ENCODE peak calls at places on chromosomes 7 and 10, in nine cellular contexts. One of them, this sample, is unnamed.

GRCh38 chr7:159096736-159097581 is 47.7 kb downstream of the VIPR2 start:
- DNase-seq in spleen: peak
- DNase-seq in SK-N-SH: no peak
- DNase-seq in breast epithelium: peak
- DNase-seq in transverse colon: peak
- DNase-seq in suprapubic skin: peak
- DNase-seq in stomach: peak
- DNase-seq in GM23338: no peak
- DNase-seq in HCT116: no peak
- DNase-seq in this sample: no peak

GRCh38 chr7:142885311-142886230 is at the start of gene TRPV6:
- DNase-seq in stomach: peak
- DNase-seq in suprapubic skin: peak
- DNase-seq in breast epithelium: peak
- DNase-seq in GM23338: peak
- DNase-seq in SK-N-SH: no peak
- DNase-seq in transverse colon: peak
- DNase-seq in HCT116: peak
- DNase-seq in spleen: peak
- DNase-seq in this sample: peak

GRCh38 chr10:78706256-78706655 is 362.5 kb upstream of the ZMIZ1 start:
- DNase-seq in spleen: no peak
- DNase-seq in SK-N-SH: no peak
- DNase-seq in stomach: no peak
- DNase-seq in HCT116: no peak
- DNase-seq in transverse colon: no peak
- DNase-seq in suprapubic skin: no peak
- DNase-seq in GM23338: no peak
- DNase-seq in breast epithelium: no peak
- DNase-seq in this sample: no peak

GRCh38 chr7:22137026-22137425 is 191.3 kb upstream of the CDCA7L start:
- DNase-seq in suprapubic skin: no peak
- DNase-seq in spleen: no peak
- DNase-seq in stomach: no peak
- DNase-seq in breast epithelium: no peak
- DNase-seq in transverse colon: no peak
- DNase-seq in SK-N-SH: no peak
- DNase-seq in GM23338: no peak
- DNase-seq in HCT116: no peak
- DNase-seq in this sample: no peak

GRCh38 chr7:41886906-41887311 is 184.0 kb upstream of the INHBA start:
- DNase-seq in stomach: peak
- DNase-seq in GM23338: peak
- DNase-seq in SK-N-SH: no peak
- DNase-seq in spleen: no peak
- DNase-seq in breast epithelium: no peak
- DNase-seq in suprapubic skin: peak
- DNase-seq in HCT116: no peak
- DNase-seq in transverse colon: peak
- DNase-seq in this sample: no peak

GRCh38 chr7:134785842-134786241 is 6.4 kb downstream of the CALD1 start:
- DNase-seq in breast epithelium: no peak
- DNase-seq in transverse colon: no peak
- DNase-seq in spleen: no peak
- DNase-seq in HCT116: no peak
- DNase-seq in GM23338: no peak
- DNase-seq in suprapubic skin: no peak
- DNase-seq in SK-N-SH: no peak
- DNase-seq in stomach: no peak
- DNase-seq in this sample: no peak

GRCh38 chr10:131865223-131865917 is 35.4 kb upstream of the PPP2R2D start:
- DNase-seq in stomach: no peak
- DNase-seq in suprapubic skin: no peak
- DNase-seq in breast epithelium: no peak
- DNase-seq in spleen: peak
- DNase-seq in GM23338: no peak
- DNase-seq in transverse colon: no peak
- DNase-seq in HCT116: no peak
- DNase-seq in SK-N-SH: no peak
- DNase-seq in this sample: no peak

GRCh38 chr7:4749363-4749762 is 26.1 kb upstream of the AP5Z1 start:
- DNase-seq in suprapubic skin: no peak
- DNase-seq in SK-N-SH: no peak
- DNase-seq in transverse colon: no peak
- DNase-seq in GM23338: no peak
- DNase-seq in spleen: no peak
- DNase-seq in breast epithelium: no peak
- DNase-seq in stomach: no peak
- DNase-seq in HCT116: no peak
- DNase-seq in this sample: no peak

GRCh38 chr10:94617389-94617944 is 66.1 kb upstream of the CYP2C18 start:
- DNase-seq in SK-N-SH: no peak
- DNase-seq in GM23338: no peak
- DNase-seq in stomach: no peak
- DNase-seq in suprapubic skin: no peak
- DNase-seq in breast epithelium: no peak
- DNase-seq in spleen: no peak
- DNase-seq in transverse colon: no peak
- DNase-seq in HCT116: no peak
- DNase-seq in this sample: no peak

DNA sequence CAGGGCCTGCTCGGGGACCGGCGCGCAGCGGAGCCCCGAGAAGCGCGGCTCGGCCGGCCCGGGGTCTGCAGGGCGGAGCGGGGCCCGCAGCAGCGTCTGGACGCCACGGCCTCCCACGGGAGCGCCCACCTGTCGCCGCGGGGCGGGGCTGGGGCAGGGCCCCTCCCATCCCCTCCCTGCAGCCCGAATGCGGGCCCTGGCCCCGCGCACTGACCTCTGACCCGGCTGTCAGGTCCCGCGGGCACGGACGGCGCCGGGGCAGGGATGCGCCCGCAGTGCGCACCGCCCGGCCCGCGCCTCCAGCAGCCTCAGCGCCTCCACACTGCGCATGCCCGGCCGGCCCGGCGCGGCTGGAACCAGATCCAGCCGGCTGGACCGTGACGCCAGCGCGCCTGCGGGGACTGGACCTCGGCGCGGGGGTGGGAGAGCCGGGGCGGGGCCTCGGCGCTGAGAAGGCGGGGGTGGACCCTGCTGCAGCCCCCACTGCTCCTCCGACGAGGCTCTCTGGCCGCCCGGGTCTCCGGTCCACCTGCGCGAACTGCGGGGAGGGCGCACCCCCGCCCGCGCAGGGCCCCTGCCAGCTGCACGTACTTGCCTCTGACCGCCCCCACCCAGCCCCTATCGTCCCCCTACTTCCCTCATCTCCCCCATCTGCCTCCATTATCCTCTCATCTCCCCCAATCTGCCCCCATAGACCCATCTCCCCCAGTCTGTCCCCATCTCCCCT is 16.1 kb upstream of the GPR146 start:
- DNase-seq in GM23338: peak
- DNase-seq in spleen: peak
- DNase-seq in suprapubic skin: peak
- DNase-seq in transverse colon: peak
- DNase-seq in HCT116: peak
- DNase-seq in breast epithelium: peak
- DNase-seq in SK-N-SH: peak
- DNase-seq in stomach: peak
- DNase-seq in this sample: peak
- H3K4me3 ChIP-seq in GM23338: peak
- H3K4me3 ChIP-seq in spleen: peak
- H3K4me3 ChIP-seq in suprapubic skin: peak
- H3K4me3 ChIP-seq in transverse colon: peak
- H3K4me3 ChIP-seq in HCT116: peak
- H3K4me3 ChIP-seq in breast epithelium: peak
- H3K4me3 ChIP-seq in SK-N-SH: peak
- H3K4me3 ChIP-seq in stomach: peak
- H3K4me3 ChIP-seq in this sample: peak

GRCh38 chr7:149624419-149625338 is 127.1 kb upstream of the ZNF746 start:
- DNase-seq in SK-N-SH: peak
- DNase-seq in GM23338: peak
- DNase-seq in stomach: peak
- DNase-seq in transverse colon: peak
- DNase-seq in HCT116: peak
- DNase-seq in breast epithelium: peak
- DNase-seq in spleen: peak
- DNase-seq in suprapubic skin: peak
- DNase-seq in this sample: peak

GRCh38 chr7:149621776-149622175 is 124.2 kb upstream of the ZNF746 start:
- DNase-seq in transverse colon: no peak
- DNase-seq in SK-N-SH: no peak
- DNase-seq in breast epithelium: no peak
- DNase-seq in stomach: no peak
- DNase-seq in GM23338: no peak
- DNase-seq in suprapubic skin: no peak
- DNase-seq in spleen: peak
- DNase-seq in HCT116: no peak
- DNase-seq in this sample: no peak

GRCh38 chr7:149622444-149623210 is 125.0 kb upstream of the ZNF746 start:
- DNase-seq in transverse colon: no peak
- DNase-seq in GM23338: no peak
- DNase-seq in stomach: no peak
- DNase-seq in suprapubic skin: no peak
- DNase-seq in SK-N-SH: no peak
- DNase-seq in HCT116: no peak
- DNase-seq in breast epithelium: no peak
- DNase-seq in spleen: peak
- DNase-seq in this sample: no peak

GRCh38 chr7:149624006-149624405 is 126.4 kb upstream of the ZNF746 start:
- DNase-seq in HCT116: no peak
- DNase-seq in GM23338: peak
- DNase-seq in spleen: no peak
- DNase-seq in breast epithelium: no peak
- DNase-seq in stomach: peak
- DNase-seq in suprapubic skin: no peak
- DNase-seq in transverse colon: peak
- DNase-seq in SK-N-SH: peak
- DNase-seq in this sample: no peak

GRCh38 chr7:149620961-149621360 is 123.4 kb upstream of the ZNF746 start:
- DNase-seq in suprapubic skin: no peak
- DNase-seq in GM23338: no peak
- DNase-seq in stomach: no peak
- DNase-seq in spleen: peak
- DNase-seq in breast epithelium: no peak
- DNase-seq in HCT116: no peak
- DNase-seq in SK-N-SH: no peak
- DNase-seq in transverse colon: peak
- DNase-seq in this sample: no peak
- H3K27ac ChIP-seq in suprapubic skin: no peak
- H3K27ac ChIP-seq in GM23338: no peak
- H3K27ac ChIP-seq in stomach: no peak
- H3K27ac ChIP-seq in spleen: no peak
- H3K27ac ChIP-seq in breast epithelium: no peak
- H3K27ac ChIP-seq in HCT116: no peak
- H3K27ac ChIP-seq in SK-N-SH: no peak
- H3K27ac ChIP-seq in transverse colon: no peak
- H3K27ac ChIP-seq in this sample: no peak

GRCh38 chr7:98880485-98880884 is 2.2 kb downstream of the TRRAP start:
- DNase-seq in spleen: no peak
- DNase-seq in HCT116: no peak
- DNase-seq in SK-N-SH: no peak
- DNase-seq in GM23338: no peak
- DNase-seq in transverse colon: no peak
- DNase-seq in suprapubic skin: peak
- DNase-seq in stomach: no peak
- DNase-seq in breast epithelium: no peak
- DNase-seq in this sample: no peak

GRCh38 chr7:98878365-98879197 is at the start of gene TRRAP:
- DNase-seq in HCT116: no peak
- DNase-seq in breast epithelium: peak
- DNase-seq in transverse colon: peak
- DNase-seq in stomach: peak
- DNase-seq in SK-N-SH: peak
- DNase-seq in spleen: peak
- DNase-seq in suprapubic skin: peak
- DNase-seq in GM23338: peak
- DNase-seq in this sample: peak

GRCh38 chr7:98877692-98878364 is 504 bp upstream of the TRRAP start:
- DNase-seq in breast epithelium: no peak
- DNase-seq in suprapubic skin: peak
- DNase-seq in stomach: peak
- DNase-seq in GM23338: peak
- DNase-seq in HCT116: no peak
- DNase-seq in transverse colon: no peak
- DNase-seq in SK-N-SH: peak
- DNase-seq in spleen: no peak
- DNase-seq in this sample: no peak

GRCh38 chr7:98879989-98880337 is 1.6 kb downstream of the TRRAP start:
- DNase-seq in HCT116: no peak
- DNase-seq in SK-N-SH: no peak
- DNase-seq in breast epithelium: no peak
- DNase-seq in stomach: no peak
- DNase-seq in GM23338: no peak
- DNase-seq in spleen: no peak
- DNase-seq in transverse colon: no peak
- DNase-seq in suprapubic skin: peak
- DNase-seq in this sample: no peak

GRCh38 chr7:98879198-98879988 is 1.1 kb downstream of the TRRAP start:
- DNase-seq in stomach: no peak
- DNase-seq in suprapubic skin: peak
- DNase-seq in GM23338: peak
- DNase-seq in HCT116: peak
- DNase-seq in transverse colon: peak
- DNase-seq in spleen: peak
- DNase-seq in breast epithelium: no peak
- DNase-seq in SK-N-SH: peak
- DNase-seq in this sample: peak
- TF ChIP-seq POLR2AphosphoS5 in stomach: no peak
- TF ChIP-seq POLR2AphosphoS5 in suprapubic skin: no peak
- TF ChIP-seq POLR2AphosphoS5 in GM23338: no peak
- TF ChIP-seq POLR2AphosphoS5 in HCT116: no peak
- TF ChIP-seq POLR2AphosphoS5 in transverse colon: no peak
- TF ChIP-seq POLR2AphosphoS5 in spleen: no peak
- TF ChIP-seq POLR2AphosphoS5 in breast epithelium: no peak
- TF ChIP-seq POLR2AphosphoS5 in SK-N-SH: no peak
- TF ChIP-seq POLR2AphosphoS5 in this sample: peak

DNA sequence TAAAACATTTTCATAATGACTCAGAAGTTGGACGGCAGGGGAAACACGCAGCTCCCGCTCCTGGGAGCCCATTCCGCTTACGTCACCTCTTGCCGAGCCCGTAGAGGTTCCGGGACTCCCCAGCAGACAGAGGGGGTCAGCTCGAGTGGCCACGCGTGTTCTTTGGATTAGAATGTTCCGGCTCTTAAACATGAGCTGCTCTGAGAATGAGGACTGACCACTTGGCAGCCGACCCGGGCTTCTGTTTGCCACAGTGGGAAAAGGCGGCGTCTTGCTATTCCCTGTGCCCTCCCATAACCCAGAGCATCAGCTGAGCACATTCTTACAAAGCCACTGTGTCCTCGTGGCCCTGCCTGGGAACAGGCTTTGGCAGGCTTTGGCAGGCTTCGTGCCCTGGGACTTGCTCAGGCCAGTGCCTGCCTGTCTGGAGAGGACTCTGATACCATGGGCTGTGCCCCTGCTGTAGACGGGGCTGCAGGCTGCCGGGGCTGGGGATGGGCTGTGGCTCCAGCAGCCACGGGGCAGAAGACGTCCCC is 40.1 kb downstream of the PFKP start:
- DNase-seq in suprapubic skin: no peak
- DNase-seq in spleen: no peak
- DNase-seq in transverse colon: peak
- DNase-seq in SK-N-SH: no peak
- DNase-seq in breast epithelium: peak
- DNase-seq in GM23338: no peak
- DNase-seq in HCT116: no peak
- DNase-seq in stomach: no peak
- DNase-seq in this sample: peak
- H3K4me3 ChIP-seq in suprapubic skin: peak
- H3K4me3 ChIP-seq in spleen: no peak
- H3K4me3 ChIP-seq in transverse colon: no peak
- H3K4me3 ChIP-seq in SK-N-SH: no peak
- H3K4me3 ChIP-seq in breast epithelium: peak
- H3K4me3 ChIP-seq in GM23338: no peak
- H3K4me3 ChIP-seq in HCT116: no peak
- H3K4me3 ChIP-seq in stomach: no peak
- H3K4me3 ChIP-seq in this sample: no peak

This sample was measured in prostate gland.